ENCODE peak calls at places on chromosomes 3 and 15, in six cellular contexts. L, H, R, Y, X and N are unnamed samples.

GRCh38 chr3:123147754-123148535 is 53.8 kb upstream of the SEC22A start:
- DNase-seq in L (no peak), H (no peak), R (no peak), Y (no peak), X (no peak), N (no peak)

GRCh38 chr3:143628971-143629370 is 219.3 kb downstream of the SLC9A9 start:
- DNase-seq in L (no peak), H (no peak), R (no peak), Y (peak; percentile 66), X (no peak), N (no peak)

GRCh38 chr3:123291404-123291803 is 89.7 kb downstream of the SEC22A start:
- DNase-seq in L (no peak), H (no peak), R (no peak), Y (no peak), X (no peak), N (no peak)

GRCh38 chr3:71062920-71063767 is 520.4 kb downstream of the FOXP1 start:
- DNase-seq in L (no peak), H (no peak), R (no peak), Y (peak; percentile 67), X (no peak), N (peak; percentile 67)

GRCh38 chr15:57098896-57099295 is 180.5 kb downstream of the TCF12 start:
- DNase-seq in L (no peak), H (no peak), R (no peak), Y (peak; percentile 45), X (no peak), N (no peak)

GRCh38 chr15:36278219-36278618 is 301.2 kb upstream of the CDIN1 start:
- DNase-seq in L (no peak), H (no peak), R (no peak), Y (peak; percentile 56), X (no peak), N (peak; percentile 19)

GRCh38 chr3:181956122-181956521 is 244.4 kb downstream of the SOX2 start:
- DNase-seq in L (no peak), H (no peak), R (no peak), Y (no peak), X (no peak), N (no peak)

GRCh38 chr3:61645148-61645547 is 83.8 kb downstream of the PTPRG start:
- DNase-seq in L (no peak), H (no peak), R (no peak), Y (no peak), X (no peak), N (peak; percentile 49)

GRCh38 chr15:45763170-45763869 is 128.5 kb downstream of the SQOR start:
- DNase-seq in L (no peak), H (no peak), R (no peak), Y (no peak), X (no peak), N (no peak)

GRCh38 chr15:78727561-78727960 is 83.7 kb downstream of the ADAMTS7 start:
- DNase-seq in L (no peak), H (no peak), R (no peak), Y (no peak), X (no peak), N (peak; percentile 22)

GRCh38 chr3:177098551-177098950 is 98.7 kb downstream of the TBL1XR1 start:
- DNase-seq in L (no peak), H (no peak), R (no peak), Y (no peak), X (no peak), N (no peak)

GRCh38 chr15:53133255-53133654 is 343.1 kb upstream of the ONECUT1 start:
- DNase-seq in L (no peak), H (no peak), R (no peak), Y (no peak), X (no peak), N (peak; percentile 9)

GRCh38 chr15:66822106-66822505 is 120.1 kb downstream of the SMAD6 start:
- DNase-seq in L (no peak), H (no peak), R (no peak), Y (no peak), X (no peak), N (no peak)

GRCh38 chr3:196463804-196464203 is 31.6 kb upstream of the UBXN7 start:
- DNase-seq in L (no peak), H (no peak), R (no peak), Y (no peak), X (no peak), N (no peak)

GRCh38 chr15:41827290-41827879 is 507 bp upstream of the JMJD7 start:
- DNase-seq in L (no peak), H (no peak), R (no peak), Y (no peak), X (no peak), N (peak; percentile 42)

GRCh38 chr3:103410231-103410630 is 975.4 kb downstream of the ZPLD1 start:
- DNase-seq in L (no peak), H (no peak), R (no peak), Y (no peak), X (peak; percentile 11), N (no peak)

GRCh38 chr3:140023616-140024530 is 88.9 kb downstream of the CLSTN2 start:
- DNase-seq in L (no peak), H (no peak), R (peak; percentile 23), Y (no peak), X (no peak), N (no peak)

GRCh38 chr3:184678317-184679055 is 33.4 kb downstream of the MAGEF1 start:
- DNase-seq in L (no peak), H (no peak), R (no peak), Y (no peak), X (no peak), N (no peak)

GRCh38 chr15:67941643-67942315 is 101.9 kb upstream of the RNU6-1 start:
- DNase-seq in L (no peak), H (no peak), R (no peak), Y (no peak), X (no peak), N (peak; percentile 71)

GRCh38 chr3:132536442-132537153 is 60.5 kb upstream of the ACKR4 start:
- DNase-seq in L (no peak), H (no peak), R (no peak), Y (peak; percentile 39), X (no peak), N (peak; percentile 48)

GRCh38 chr15:90701880-90702630 is 15.1 kb upstream of the BLM start:
- DNase-seq in L (no peak), H (no peak), R (peak; percentile 18), Y (peak; percentile 18), X (no peak), N (no peak)

GRCh38 chr3:187743195-187744141 is 1.8 kb downstream of the BCL6 start:
- DNase-seq in L (peak; percentile 79), H (no peak), R (peak; percentile 79), Y (peak; percentile 69), X (no peak), N (peak; percentile 32)

GRCh38 chr3:56102034-56102433 is 366.2 kb downstream of the ERC2 start:
- DNase-seq in L (no peak), H (no peak), R (no peak), Y (no peak), X (no peak), N (no peak)

GRCh38 chr3:22175899-22176298 is 424.9 kb upstream of the ZNF385D start:
- DNase-seq in L (no peak), H (no peak), R (no peak), Y (no peak), X (no peak), N (no peak)

GRCh38 chr3:22176911-22177310 is 425.9 kb upstream of the ZNF385D start:
- DNase-seq in L (no peak), H (no peak), R (no peak), Y (no peak), X (no peak), N (no peak)

GRCh38 chr3:22170370-22170769 is 419.4 kb upstream of the ZNF385D start:
- DNase-seq in L (no peak), H (no peak), R (no peak), Y (no peak), X (no peak), N (no peak)

GRCh38 chr3:22172964-22173363 is 422.0 kb upstream of the ZNF385D start:
- DNase-seq in L (no peak), H (no peak), R (no peak), Y (no peak), X (no peak), N (no peak)
- H3K4me3 ChIP-seq in L (no peak overlapping the region), H (no peak overlapping the region), R (no peak overlapping the region), Y (no peak overlapping the region), X (no peak overlapping the region), N (no peak overlapping the region)

DNA sequence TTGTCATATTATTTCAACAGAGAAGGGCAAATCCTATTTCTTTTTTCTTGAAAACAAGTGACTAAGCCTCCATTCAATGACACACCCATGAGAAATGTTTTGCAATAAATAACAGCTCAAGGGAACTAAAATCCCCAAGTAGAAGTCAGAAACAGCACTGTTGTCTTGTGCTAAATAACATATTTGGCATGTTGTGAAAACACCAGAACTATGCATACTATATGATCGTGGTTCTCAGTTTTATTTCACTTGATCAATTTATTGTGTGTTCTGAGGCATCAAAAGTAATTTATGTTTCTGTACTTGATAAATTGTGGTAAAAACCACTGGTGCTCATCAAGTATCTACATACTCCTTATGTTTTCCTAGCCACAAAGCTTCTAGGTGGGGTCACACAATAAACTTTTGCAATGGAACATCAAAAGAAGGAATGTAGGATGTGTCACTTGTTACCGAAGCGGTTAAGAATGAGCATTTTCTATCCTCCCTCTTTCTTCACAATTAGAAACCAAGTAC is 691.7 kb upstream of the CBLB start:
- DNase-seq in L (no peak), H (peak; percentile 71), R (no peak), Y (peak; percentile 95), X (no peak), N (peak; percentile 88)
- H3K4me3 ChIP-seq in L (no peak overlapping the region), H (no peak overlapping the region), R (no peak overlapping the region), Y (no peak overlapping the region), X (no peak overlapping the region), N (no peak overlapping the region)

DNA sequence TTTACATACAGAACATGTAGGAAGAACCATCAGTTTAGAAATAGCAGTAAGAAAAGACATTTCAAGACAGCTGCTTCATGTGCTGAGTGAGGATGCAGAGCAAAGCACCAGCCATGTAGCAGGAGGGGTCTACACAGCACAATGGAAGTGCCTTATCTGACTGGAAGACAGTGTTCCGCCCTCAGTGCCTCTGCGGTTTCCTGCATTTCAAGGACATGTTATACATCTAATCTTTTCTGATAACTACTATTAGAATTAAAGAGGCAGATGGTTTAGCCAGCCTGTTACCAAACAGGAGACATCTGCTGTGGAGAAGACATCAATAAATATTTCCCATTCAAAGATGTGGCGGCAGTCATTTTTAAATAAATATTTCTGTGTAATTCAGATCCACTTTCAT is 10.6 kb downstream of the LSG1 start:
- DNase-seq in L (no peak), H (no peak), R (peak; percentile 48), Y (no peak), X (no peak), N (no peak)
- H3K4me3 ChIP-seq in L (no peak overlapping the region), H (no peak overlapping the region), R (no peak overlapping the region), Y (no peak overlapping the region), X (no peak overlapping the region), N (no peak overlapping the region)

DNA sequence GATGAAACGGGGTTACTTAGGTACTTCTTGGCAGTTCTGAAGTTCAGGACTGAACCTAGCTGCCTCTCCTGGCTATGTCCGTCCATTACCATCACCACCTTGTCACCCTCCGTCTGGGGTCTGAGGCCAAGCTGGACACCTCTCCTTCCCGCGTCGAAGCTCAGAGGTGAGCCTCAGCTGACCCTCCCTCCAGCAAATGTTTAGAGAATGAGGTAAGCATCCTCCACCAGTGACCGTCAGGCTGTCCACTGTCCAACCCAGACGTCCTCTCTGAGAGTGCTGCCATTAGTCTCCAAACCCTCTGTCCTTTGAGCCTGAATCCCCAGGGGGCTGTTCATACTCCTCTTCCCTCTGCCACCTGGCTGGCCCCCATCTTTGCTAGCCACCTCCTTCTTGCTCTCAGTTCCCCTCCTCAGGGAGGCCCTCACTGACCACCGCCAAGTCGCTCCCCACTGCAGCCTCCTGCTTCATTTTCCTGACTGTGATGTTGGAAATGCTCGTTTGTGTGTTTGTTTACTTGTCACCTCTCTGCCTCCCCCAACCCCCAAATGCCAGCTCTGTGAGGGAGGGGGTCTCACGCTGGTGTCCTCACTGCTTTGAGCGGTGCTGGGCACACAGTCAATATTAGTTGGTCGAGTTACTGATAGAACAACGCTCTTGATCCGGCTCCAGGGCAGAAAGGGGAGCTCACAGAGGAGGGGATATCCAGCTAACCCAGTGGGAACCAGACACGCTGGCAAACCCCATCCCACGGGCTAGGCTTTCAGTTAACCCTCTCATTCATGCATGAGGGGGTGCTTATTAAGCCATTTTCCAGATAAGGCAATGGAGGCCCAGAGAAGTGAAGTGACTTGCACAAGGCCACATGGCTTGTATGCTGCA is 64.9 kb downstream of the IQSEC1 start:
- DNase-seq in L (no peak), H (no peak), R (no peak), Y (no peak), X (no peak), N (no peak)
- H3K4me3 ChIP-seq in L (no peak overlapping the region), H (no peak overlapping the region), R (no peak overlapping the region), Y (no peak overlapping the region), X (no peak overlapping the region), N (no peak overlapping the region)